ENCODE peak calls at places on chromosomes 16 and 17, in ten cellular contexts. L is type B pancreatic cell; E is activated T-helper 1 cell treated with anti-CD3 and anti-CD28 coated beads, Interleukin-12 subunit alpha, Interleukin-12 subunit beta, Interleukin-2, Interleukin-4 antibody, amounts not matched to agents 30 ng/mL and 10 ng/mL and 1 ng/mL, durations not matched to agents 14 hours and 24 hours and 36 hours; F is fibroblast of lung; V is SW480; Y is A549; C is cardiac muscle cell; I is NCI-H2081; Z is natural killer cell treated with Interleukin-12 subunit alpha and Interleukin-12 subunit beta and Interleukin-15 and Interleukin-18, amount 100 ng/mL, for 72 hours; R is SHP77. S is an unnamed sample.

GRCh38 chr16:89785523-89786155 is 30.8 kb downstream of the FANCA start:
- DNase-seq in L (no peak), E (peak), F (no peak), V (no peak), Y (no peak), C (no peak), I (no peak), Z (no peak), R (no peak), S (no peak)

GRCh38 chr17:2402517-2402916 is 1.7 kb upstream of the MNT start:
- DNase-seq in L (no peak), E (no peak), F (no peak), V (no peak), Y (no peak), C (no peak), I (no peak), Z (peak), R (no peak), S (no peak)

GRCh38 chr17:58301504-58302150 is 20.9 kb upstream of the MPO start:
- DNase-seq in L (no peak), E (no peak), F (no peak), V (no peak), Y (no peak), C (no peak), I (no peak), Z (no peak), R (no peak), S (no peak)

GRCh38 chr17:75539969-75540729 is 14.7 kb downstream of the LLGL2 start:
- DNase-seq in L (no peak), E (no peak), F (no peak), V (no peak), Y (no peak), C (no peak), I (no peak), Z (no peak), R (no peak), S (peak)

GRCh38 chr17:78828470-78829185 is 12.0 kb downstream of the USP36 start:
- DNase-seq in L (no peak), E (no peak), F (peak), V (peak), Y (peak), C (no peak), I (no peak), Z (no peak), R (no peak), S (peak)

GRCh38 chr17:45876539-45876938 is 17.8 kb upstream of the MAPT start:
- DNase-seq in L (no peak), E (no peak), F (no peak), V (no peak), Y (no peak), C (no peak), I (no peak), Z (no peak), R (peak), S (no peak)

GRCh38 chr16:23504076-23504452 is 6.2 kb downstream of the GGA2 start:
- DNase-seq in L (no peak), E (no peak), F (peak), V (no peak), Y (no peak), C (no peak), I (no peak), Z (no peak), R (no peak), S (peak)

GRCh38 chr16:46787909-46788308 is 39.8 kb upstream of the MYLK3 start:
- DNase-seq in L (no peak), E (no peak), F (no peak), V (no peak), Y (no peak), C (no peak), I (no peak), Z (no peak), R (no peak), S (no peak)

GRCh38 chr17:75524971-75525805 is at the start of gene LLGL2:
- DNase-seq in L (peak), E (peak), F (peak), V (peak), Y (peak), C (peak), I (peak), Z (peak), R (peak), S (peak)

GRCh38 chr17:49486012-49486641 is 9.0 kb upstream of the NGFR start:
- DNase-seq in L (no peak), E (no peak), F (no peak), V (peak), Y (no peak), C (peak), I (no peak), Z (no peak), R (peak), S (no peak)

GRCh38 chr17:62933986-62934385 is 32.0 kb upstream of the TANC2 start:
- DNase-seq in L (no peak), E (no peak), F (no peak), V (no peak), Y (no peak), C (peak), I (no peak), Z (no peak), R (no peak), S (no peak)

GRCh38 chr17:76333673-76334505 is 19.8 kb downstream of the PRPSAP1 start:
- DNase-seq in L (no peak), E (no peak), F (no peak), V (no peak), Y (no peak), C (no peak), I (no peak), Z (no peak), R (no peak), S (no peak)

GRCh38 chr17:82892869-82893565 is 53.2 kb upstream of the ZNF750 start:
- DNase-seq in L (no peak), E (peak), F (no peak), V (no peak), Y (no peak), C (peak), I (no peak), Z (peak), R (no peak), S (no peak)

GRCh38 chr17:29590261-29590978 is 972 bp upstream of the GIT1 start:
- DNase-seq in L (no peak), E (no peak), F (peak), V (peak), Y (peak), C (no peak), I (no peak), Z (no peak), R (peak), S (peak)

GRCh38 chr16:4306439-4307214 is 9.2 kb upstream of the GLIS2 start:
- DNase-seq in L (no peak), E (no peak), F (no peak), V (no peak), Y (no peak), C (peak), I (peak), Z (no peak), R (peak), S (no peak)

GRCh38 chr17:79779088-79779529 is 1.2 kb downstream of the CBX2 start:
- DNase-seq in L (no peak), E (no peak), F (no peak), V (no peak), Y (no peak), C (no peak), I (no peak), Z (no peak), R (no peak), S (peak)

GRCh38 chr17:69761011-69761410 is 314.0 kb upstream of the KCNJ16 start:
- DNase-seq in L (no peak), E (no peak), F (peak), V (no peak), Y (no peak), C (no peak), I (no peak), Z (no peak), R (no peak), S (peak)

GRCh38 chr17:30170415-30170987 is 53.9 kb downstream of the NSRP1 start:
- DNase-seq in L (no peak), E (no peak), F (no peak), V (no peak), Y (no peak), C (no peak), I (no peak), Z (no peak), R (no peak), S (no peak)

GRCh38 chr17:57142925-57143324 is 57.9 kb downstream of the AKAP1 start:
- DNase-seq in L (no peak), E (no peak), F (peak), V (no peak), Y (no peak), C (no peak), I (no peak), Z (no peak), R (no peak), S (no peak)

GRCh38 chr17:69638516-69638915 is 224.0 kb downstream of the MAP2K6 start:
- DNase-seq in L (no peak), E (no peak), F (no peak), V (no peak), Y (no peak), C (no peak), I (no peak), Z (no peak), R (no peak), S (no peak)

GRCh38 chr17:6435968-6436367 is 1.0 kb upstream of the AIPL1 start:
- DNase-seq in L (no peak), E (peak), F (peak), V (peak), Y (peak), C (peak), I (peak), Z (peak), R (peak), S (peak)

GRCh38 chr17:65742433-65743312 is 181.2 kb upstream of the AXIN2 start:
- DNase-seq in L (no peak), E (no peak), F (peak), V (peak), Y (peak), C (no peak), I (no peak), Z (no peak), R (no peak), S (peak)

GRCh38 chr17:2749784-2750181 is 331 bp upstream of the CCDC92B start:
- DNase-seq in L (peak), E (peak), F (peak), V (peak), Y (peak), C (peak), I (peak), Z (peak), R (peak), S (peak)

GRCh38 chr17:1398900-1399299 is 1.1 kb downstream of the YWHAE start:
- DNase-seq in L (no peak), E (no peak), F (peak), V (no peak), Y (no peak), C (peak), I (no peak), Z (no peak), R (no peak), S (peak)

GRCh38 chr16:80836846-80837245 is 32.4 kb upstream of the CDYL2 start:
- DNase-seq in L (no peak), E (no peak), F (no peak), V (no peak), Y (no peak), C (no peak), I (no peak), Z (no peak), R (no peak), S (no peak)

GRCh38 chr17:12734852-12735430 is 54.4 kb upstream of the ARHGAP44 start:
- DNase-seq in L (no peak), E (no peak), F (no peak), V (no peak), Y (no peak), C (peak), I (no peak), Z (no peak), R (no peak), S (no peak)

GRCh38 chr16:2905241-2905987 is 6.3 kb upstream of the FLYWCH1 start:
- DNase-seq in L (peak), E (peak), F (peak), V (peak), Y (peak), C (peak), I (peak), Z (peak), R (peak), S (peak)

GRCh38 chr17:68317458-68317857 is 26.2 kb downstream of the ARSG start:
- DNase-seq in L (no peak), E (no peak), F (no peak), V (no peak), Y (no peak), C (no peak), I (no peak), Z (no peak), R (no peak), S (no peak)

GRCh38 chr17:14935139-14935538 is 330.0 kb downstream of the PMP22 start:
- DNase-seq in L (no peak), E (no peak), F (no peak), V (no peak), Y (no peak), C (no peak), I (no peak), Z (no peak), R (no peak), S (no peak)

GRCh38 chr16:29804020-29804419 is 2.3 kb upstream of the MAZ start:
- DNase-seq in L (no peak), E (no peak), F (no peak), V (no peak), Y (no peak), C (no peak), I (no peak), Z (no peak), R (no peak), S (no peak)

GRCh38 chr16:72976047-72976746 is 71.7 kb downstream of the ZFHX3 start:
- DNase-seq in L (no peak), E (no peak), F (no peak), V (peak), Y (no peak), C (no peak), I (no peak), Z (no peak), R (no peak), S (no peak)

GRCh38 chr17:77385750-77386501 is 245.2 kb downstream of the SEC14L1 start:
- DNase-seq in L (no peak), E (no peak), F (no peak), V (no peak), Y (no peak), C (no peak), I (no peak), Z (no peak), R (no peak), S (no peak)

GRCh38 chr16:24685539-24686432 is 43.7 kb upstream of the TNRC6A start:
- DNase-seq in L (peak), E (no peak), F (peak), V (no peak), Y (peak), C (peak), I (peak), Z (no peak), R (peak), S (peak)

GRCh38 chr16:86180244-86180643 is 281.3 kb downstream of the IRF8 start:
- DNase-seq in L (no peak), E (no peak), F (no peak), V (no peak), Y (no peak), C (no peak), I (no peak), Z (no peak), R (no peak), S (no peak)

GRCh38 chr16:57384248-57385070 is 12.2 kb downstream of the CX3CL1 start:
- DNase-seq in L (no peak), E (no peak), F (no peak), V (no peak), Y (no peak), C (no peak), I (no peak), Z (peak), R (no peak), S (no peak)

GRCh38 chr17:43755389-43755875 is 3.2 kb downstream of the SOST start:
- DNase-seq in L (no peak), E (no peak), F (peak), V (no peak), Y (no peak), C (peak), I (no peak), Z (peak), R (no peak), S (peak)

GRCh38 chr17:37750768-37751466 is 6.1 kb upstream of the HNF1B start:
- DNase-seq in L (no peak), E (no peak), F (no peak), V (no peak), Y (no peak), C (no peak), I (no peak), Z (no peak), R (no peak), S (no peak)